ENCODE peak calls at places on chromosomes 4 and X, in six cellular contexts. R is GM23248, S is transverse colon, X is pancreas, T is neural progenitor cell, V is tibial nerve. G is an unnamed sample.

GRCh38 chrX:40153335-40154221 is 55.8 kb upstream of the BCOR start:
- DNase-seq in X (peak; percentile 51), S (peak; percentile 68), T (peak; percentile 70), R (peak; percentile 49), V (no peak), G (peak; percentile 48)

GRCh38 chr4:45147866-45148265 is 421.5 kb upstream of the GNPDA2 start:
- DNase-seq in X (no peak), V (no peak), S (no peak), T (no peak), R (peak; percentile 13), G (no peak)

GRCh38 chrX:110846071-110846470 is 50.5 kb upstream of the CHRDL1 start:
- DNase-seq in R (no peak), V (no peak), X (no peak), T (no peak), S (no peak), G (no peak)

GRCh38 chrX:69501433-69501832 is 2.7 kb upstream of the NALF2 start:
- DNase-seq in T (peak; percentile 79), V (no peak), R (no peak), X (peak; percentile 39), S (no peak), G (no peak)

GRCh38 chr4:135325264-135325663 is 1123.7 kb upstream of the PABPC4L start:
- DNase-seq in T (no peak), S (no peak), X (no peak), V (no peak), R (no peak), G (no peak)

GRCh38 chr4:143558823-143559756 is 45.6 kb downstream of the SMARCA5 start:
- DNase-seq in X (peak; percentile 87), T (peak; percentile 81), V (peak; percentile 36), R (peak; percentile 90), S (peak; percentile 79), G (peak; percentile 82)

GRCh38 chr4:39308576-39308975 is 57.6 kb downstream of the RFC1 start:
- DNase-seq in S (no peak), R (no peak), V (no peak), T (no peak), X (no peak), G (no peak)

GRCh38 chr4:163988921-163989320 is 494.4 kb downstream of the TMA16 start:
- DNase-seq in X (no peak), S (no peak), T (peak; percentile 86), R (no peak), V (no peak), G (no peak)

GRCh38 chr4:160299177-160299576 is 1196.3 kb downstream of the RAPGEF2 start:
- DNase-seq in T (no peak), X (no peak), S (no peak), V (no peak), R (no peak), G (no peak)

GRCh38 chr4:160299608-160300007 is 1196.7 kb downstream of the RAPGEF2 start:
- DNase-seq in T (no peak), R (no peak), X (no peak), V (no peak), S (no peak), G (no peak)

GRCh38 chr4:160296476-160296875 is 1193.6 kb downstream of the RAPGEF2 start:
- DNase-seq in S (no peak), T (no peak), X (no peak), V (no peak), R (no peak), G (no peak)
- H3K9me3 ChIP-seq in S (no peaks in the 10 kb centered on the region), T (no peaks in the 10 kb centered on the region), X (no peaks in the 10 kb centered on the region), V (no peaks in the 10 kb centered on the region), R (no peaks in the 10 kb centered on the region), G (no peaks in the 10 kb centered on the region)

GRCh38 chr4:149845643-149846208 is 30.1 kb upstream of the IQCM start:
- DNase-seq in S (no peak), V (no peak), T (no peak), R (no peak), X (no peak), G (no peak)
- H3K4me3 ChIP-seq in S (no peak overlapping the region), V (no peak overlapping the region), T (no peak overlapping the region), R (no peak overlapping the region), X (no peak overlapping the region), G (no peak overlapping the region)

GRCh38 chr4:6892190-6892908 is 17.3 kb upstream of the TBC1D14 start:
- DNase-seq in S (peak; percentile 61), T (peak; percentile 72), X (no peak), V (peak; percentile 23), R (peak; percentile 81), G (peak; percentile 79)
- H3K27ac ChIP-seq in S (peak overlapping the region; percentile 72), T (no peak overlapping the region), X (no peak overlapping the region), V (no peak overlapping the region), R (peak overlapping the region; percentile 39), G (peak overlapping the region; percentile 68)

DNA sequence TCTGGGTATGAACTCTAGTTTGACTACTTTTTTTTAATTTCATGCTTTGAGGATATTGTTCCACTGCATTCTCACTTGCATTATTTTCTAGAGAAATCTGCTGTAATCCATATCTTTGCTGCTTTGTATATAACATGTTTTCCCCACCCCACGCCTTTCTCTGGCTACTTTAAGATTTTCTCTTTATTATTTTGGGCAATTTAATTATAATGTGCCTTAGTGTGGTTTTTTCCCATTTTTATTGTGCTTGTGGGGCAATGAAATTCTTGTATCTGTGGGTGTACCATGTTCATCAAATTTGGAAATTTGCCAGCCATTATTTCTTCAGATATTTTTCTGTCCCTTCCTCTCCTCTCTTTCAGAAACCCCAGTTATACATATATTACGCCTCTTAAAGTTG is 15.1 kb upstream of the PPP2R2C start:
- DNase-seq in S (no peak), T (no peak), V (no peak), R (no peak), X (no peak), G (no peak)
- H3K9me3 ChIP-seq in S (peaks cover 21% of the 10 kb centered on the region), T (peaks cover 8% of the 10 kb centered on the region), V (peaks cover 64% of the 10 kb centered on the region), R (peaks cover 4% of the 10 kb centered on the region), X (no peaks in the 10 kb centered on the region), G (peaks cover 19% of the 10 kb centered on the region)

GRCh38 chrX:19373034-19373891 is 29.5 kb downstream of the PDHA1 start:
- DNase-seq in V (no peak), R (no peak), T (peak; percentile 13), X (no peak), S (no peak), G (no peak)
- H3K4me3 ChIP-seq in V (peak overlapping the region; percentile 48), R (no peak overlapping the region), T (peak overlapping the region; percentile 48), X (no peak overlapping the region), S (peak overlapping the region; percentile 46), G (peak overlapping the region; percentile 54)